ENCODE peak calls at places on chromosomes 12 and 14, in four cellular contexts. R, B, I and T are unnamed samples.

GRCh38 chr14:100622234-100622633 is 35.0 kb upstream of the BEGAIN start:
- DNase-seq in R (no peak), B (peak; percentile 37), I (no peak), T (no peak)

GRCh38 chr12:67728296-67728666 is 79.7 kb downstream of the DYRK2 start:
- DNase-seq in R (peak; percentile 61), B (no peak), I (no peak), T (no peak)

GRCh38 chr12:6852651-6853354 is 853 bp downstream of the USP5 start:
- DNase-seq in R (peak; percentile 63), B (peak; percentile 87), I (no peak), T (peak; percentile 49)

GRCh38 chr12:105341010-105341409 is 10.5 kb downstream of the C12orf75 start:
- DNase-seq in R (no peak), B (no peak), I (no peak), T (no peak)

GRCh38 chr14:59190372-59190771 is 1.9 kb downstream of the DAAM1 start:
- DNase-seq in R (peak; percentile 48), B (peak; percentile 64), I (no peak), T (no peak)

GRCh38 chr12:124727244-124727673 is 136.4 kb downstream of the SCARB1 start:
- DNase-seq in R (no peak), B (no peak), I (peak; percentile 72), T (no peak)

GRCh38 chr12:122354958-122355641 is 67.4 kb downstream of the CLIP1 start:
- DNase-seq in R (no peak), B (no peak), I (no peak), T (no peak)

GRCh38 chr14:68283378-68284123 is 464.0 kb downstream of the RAD51B start:
- DNase-seq in R (no peak), B (no peak), I (peak; percentile 29), T (peak; percentile 94)

GRCh38 chr12:94146166-94146565 is 2.2 kb upstream of the PLXNC1 start:
- DNase-seq in R (no peak), B (no peak), I (no peak), T (no peak)

GRCh38 chr14:100438271-100438670 is 115.1 kb downstream of the SLC25A47 start:
- DNase-seq in R (no peak), B (no peak), I (no peak), T (no peak)

GRCh38 chr14:21748869-21749303 is 75.3 kb upstream of the OR4E1 start:
- DNase-seq in R (peak; percentile 68), B (peak; percentile 26), I (peak; percentile 18), T (peak; percentile 55)

GRCh38 chr12:93790472-93791152 is 113.4 kb downstream of the CRADD start:
- DNase-seq in R (no peak), B (no peak), I (no peak), T (no peak)

GRCh38 chr14:29235991-29236390 is 469.4 kb downstream of the FOXG1 start:
- DNase-seq in R (no peak), B (no peak), I (no peak), T (no peak)

GRCh38 chr14:27506272-27506671 is 908.4 kb upstream of the NOVA1 start:
- DNase-seq in R (no peak), B (no peak), I (no peak), T (no peak)

GRCh38 chr14:51394804-51395203 is 154.8 kb downstream of the TMX1 start:
- DNase-seq in R (no peak), B (no peak), I (no peak), T (no peak)

GRCh38 chr14:35576260-35576659 is 42.3 kb downstream of the INSM2 start:
- DNase-seq in R (no peak), B (no peak), I (no peak), T (no peak)

GRCh38 chr12:116028619-116029018 is 248.9 kb downstream of the MED13L start:
- DNase-seq in R (no peak), B (no peak), I (no peak), T (no peak)

GRCh38 chr12:20264608-20265114 is 103.7 kb upstream of the PDE3A start:
- DNase-seq in R (no peak), B (peak; percentile 64), I (no peak), T (no peak)

GRCh38 chr14:32933623-32933942 is 5.1 kb upstream of the NPAS3 start:
- DNase-seq in R (no peak), B (no peak), I (no peak), T (no peak)

GRCh38 chr12:94140556-94140955 is 7.8 kb upstream of the PLXNC1 start:
- DNase-seq in R (no peak), B (peak; percentile 84), I (no peak), T (peak; percentile 44)

GRCh38 chr14:90850487-90850886 is 34.3 kb upstream of the TTC7B start:
- DNase-seq in R (no peak), B (peak; percentile 56), I (no peak), T (no peak)

GRCh38 chr12:128680555-128680954 is 143.2 kb downstream of the SLC15A4 start:
- DNase-seq in R (no peak), B (no peak), I (no peak), T (no peak)

GRCh38 chr12:46268349-46268616 is 560 bp downstream of the SLC38A1 start:
- DNase-seq in R (no peak), B (no peak), I (no peak), T (no peak)

DNA sequence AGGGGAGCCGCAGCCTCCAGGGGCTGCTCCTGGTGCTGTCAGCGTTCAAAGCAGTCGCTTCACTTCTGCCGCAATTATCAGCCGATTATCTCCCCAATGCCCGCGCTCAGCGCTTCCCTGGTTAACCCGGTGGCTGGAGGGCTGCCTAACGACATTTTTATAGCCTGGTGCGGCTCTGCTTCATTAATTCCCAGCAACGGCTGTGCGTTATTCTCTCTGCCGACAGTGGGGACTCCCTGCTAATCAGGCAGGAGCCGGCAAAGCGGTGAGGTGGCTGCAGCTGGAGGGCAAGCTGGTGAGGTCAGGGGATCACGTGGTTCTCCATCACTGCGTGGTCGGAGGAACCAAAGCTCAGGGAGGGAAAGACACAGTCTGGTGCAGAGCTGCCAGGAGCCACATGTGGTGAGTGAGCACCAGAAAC is 62.9 kb downstream of the GLRX5 start:
- DNase-seq in R (no peak), B (peak; percentile 56), I (no peak), T (no peak)
- H3K4me3 ChIP-seq in R (no peak overlapping the region), B (peak overlapping the region; percentile 26), I (no peak overlapping the region), T (no peak overlapping the region)

DNA sequence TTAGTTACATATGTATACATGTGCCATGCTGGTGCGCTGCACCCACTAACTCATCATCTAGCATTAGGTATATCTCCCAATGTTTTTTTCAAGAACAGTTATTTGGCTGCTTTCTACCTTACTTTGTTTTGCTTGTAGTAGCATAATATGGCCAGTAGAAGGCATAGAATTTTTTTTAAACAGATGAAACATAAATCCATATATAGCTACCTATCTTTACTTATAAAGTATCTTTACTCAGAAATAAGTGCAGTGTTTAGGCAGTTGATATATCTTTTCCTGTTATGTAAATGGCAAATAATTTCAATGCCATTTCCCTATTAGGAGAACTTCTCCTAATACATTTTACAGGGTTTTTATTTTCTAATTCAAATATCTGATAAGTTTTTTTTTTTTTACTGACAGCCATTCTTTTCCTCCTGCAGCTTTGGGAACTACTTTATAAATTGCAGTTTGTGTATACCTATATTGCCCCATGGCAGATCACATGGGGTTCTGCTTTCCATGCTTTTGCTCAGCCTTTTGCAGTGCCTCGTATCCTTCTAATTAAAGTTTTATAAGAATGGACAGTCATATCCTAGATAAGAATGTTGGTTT is 143.1 kb downstream of the PCNX1 start:
- DNase-seq in R (no peak), B (no peak), I (no peak), T (peak; percentile 31)
- H3K4me3 ChIP-seq in R (no peak overlapping the region), B (no peak overlapping the region), I (no peak overlapping the region), T (no peak overlapping the region)

GRCh38 chr14:77375164-77375950 is 1.5 kb downstream of the TMED8 start:
- DNase-seq in R (no peak), B (no peak), I (no peak), T (no peak)
- H3K4me3 ChIP-seq in R (no peak overlapping the region), B (no peak overlapping the region), I (peak overlapping the region; percentile 91), T (peak overlapping the region; percentile 87)

GRCh38 chr12:52280319-52280795 is 5.9 kb downstream of the KRT86 start:
- DNase-seq in R (no peak), B (no peak), I (no peak), T (no peak)

GRCh38 chr12:52277486-52278245 is 3.2 kb downstream of the KRT86 start:
- DNase-seq in R (no peak), B (no peak), I (no peak), T (no peak)

GRCh38 chr12:52279683-52280318 is 5.4 kb downstream of the KRT86 start:
- DNase-seq in R (no peak), B (peak; percentile 17), I (no peak), T (no peak)

GRCh38 chr12:52278530-52278929 is 4.1 kb downstream of the KRT86 start:
- DNase-seq in R (no peak), B (no peak), I (no peak), T (no peak)

DNA sequence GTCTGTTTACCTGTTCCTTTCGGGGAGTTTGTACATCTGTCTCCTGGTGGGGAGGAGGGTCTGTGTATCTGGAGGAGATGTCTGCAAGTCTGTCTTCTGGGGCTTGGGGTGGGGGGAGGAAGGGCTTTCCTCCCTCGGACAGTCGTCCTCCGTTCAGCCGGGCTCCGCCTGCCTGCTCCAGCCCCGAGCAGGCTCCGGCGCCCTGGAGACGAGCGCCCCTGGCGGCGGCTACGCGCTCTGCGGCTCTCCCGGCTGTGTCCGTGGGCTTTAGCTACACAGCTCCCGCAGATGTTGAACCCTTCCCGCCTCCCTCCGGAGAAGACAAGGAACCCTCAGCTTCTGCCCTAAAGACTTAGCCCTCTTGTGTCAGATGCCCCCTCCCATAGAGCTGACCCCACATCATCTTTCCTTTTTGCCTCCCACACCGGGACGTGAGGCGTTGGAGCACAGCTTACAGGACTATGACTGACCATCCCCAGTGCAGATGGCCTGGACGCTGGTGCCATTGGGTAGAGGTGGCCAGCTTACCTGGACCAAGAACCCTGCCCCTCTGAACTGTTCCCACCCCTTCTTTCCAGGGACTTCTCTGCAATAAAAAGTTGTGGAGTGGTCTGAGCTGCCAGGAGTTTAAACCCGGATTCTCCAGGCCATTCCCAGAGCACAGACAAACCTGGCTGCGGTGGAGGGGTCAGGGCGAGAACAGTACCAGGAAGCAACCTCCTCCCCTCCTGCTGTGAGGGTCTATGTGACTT is 4.7 kb downstream of the KRT86 start:
- DNase-seq in R (peak; percentile 81), B (peak; percentile 96), I (peak; percentile 71), T (peak; percentile 51)
- H3K4me3 ChIP-seq in R (peak overlapping the region; percentile 21), B (peak overlapping the region; percentile 9), I (no peak overlapping the region), T (no peak overlapping the region)